ENCODE peak calls at places on chromosomes 5 and 9, in eight cellular contexts. A is IMR-90, M is skeletal muscle cell, N is NCI-H1092 treated with DMSO at 0.1 percent for 48 hours, V is OCI-LY7, R is GM23338, C is NB4, H is T-helper 22 cell. Z is an unnamed sample.

GRCh38 chr5:171275822-171276544 is 33.1 kb upstream of the TLX3 start:
- DNase-seq in M (no peak), A (no peak), C (no peak), V (no peak), R (no peak), H (no peak), N (peak; percentile 1), Z (no peak)

GRCh38 chr5:38634961-38635369 is 78.5 kb upstream of the LIFR start:
- DNase-seq in M (no peak), C (no peak), H (no peak), A (no peak), R (no peak), N (no peak), V (no peak), Z (no peak)

GRCh38 chr9:93123561-93124283 is 10.3 kb downstream of the NINJ1 start:
- DNase-seq in H (no peak), V (no peak), M (no peak), C (no peak), A (no peak), N (no peak), R (no peak), Z (no peak)

GRCh38 chr9:94757158-94757557 is 30.7 kb downstream of the AOPEP start:
- DNase-seq in H (no peak), N (no peak), C (no peak), V (no peak), R (no peak), M (no peak), A (peak; percentile 62), Z (no peak)

GRCh38 chr9:116855881-116856662 is 169.0 kb downstream of the TRIM32 start:
- DNase-seq in C (no peak), M (no peak), A (no peak), N (no peak), H (no peak), R (no peak), V (no peak), Z (no peak)

GRCh38 chr5:134072471-134073220 is 41.8 kb upstream of the TCF7 start:
- DNase-seq in H (no peak), C (no peak), N (no peak), A (no peak), R (no peak), M (no peak), V (no peak), Z (no peak)

GRCh38 chr5:1006656-1007071 is 1.9 kb upstream of the NKD2 start:
- DNase-seq in V (no peak), M (no peak), N (no peak), H (no peak), C (no peak), R (no peak), A (no peak), Z (no peak)

GRCh38 chr5:1401681-1402096 is 43.6 kb downstream of the SLC6A3 start:
- DNase-seq in M (no peak), N (peak; percentile 13), H (no peak), V (no peak), A (no peak), C (no peak), R (no peak), Z (peak; percentile 16)

GRCh38 chr9:114366334-114367128 is 21.3 kb downstream of the AKNA start:
- DNase-seq in M (peak; percentile 77), N (no peak), A (peak; percentile 92), V (peak; percentile 68), C (peak; percentile 84), R (no peak), H (peak; percentile 30), Z (no peak)

GRCh38 chr9:114434878-114435311 is 47.1 kb upstream of the AKNA start:
- DNase-seq in H (no peak), A (peak; percentile 37), C (peak; percentile 55), V (peak; percentile 57), M (no peak), N (peak; percentile 78), R (peak; percentile 87), Z (peak; percentile 62)

GRCh38 chr5:1288439-1289335 is 6.2 kb downstream of the TERT start:
- DNase-seq in V (no peak), N (no peak), R (no peak), M (no peak), H (no peak), A (no peak), C (no peak), Z (no peak)

GRCh38 chr5:150377964-150378694 is 20.6 kb downstream of the TCOF1 start:
- DNase-seq in V (no peak), N (no peak), M (peak; percentile 83), A (peak; percentile 99), C (no peak), R (no peak), H (no peak), Z (no peak)

GRCh38 chr9:123724211-123724831 is 205.6 kb downstream of the DENND1A start:
- DNase-seq in H (no peak), M (no peak), A (peak; percentile 57), N (peak; percentile 24), V (no peak), R (peak; percentile 13), C (no peak), Z (no peak)

GRCh38 chr5:16709691-16710420 is 93.1 kb upstream of the RETREG1 start:
- DNase-seq in N (no peak), M (no peak), V (no peak), C (no peak), H (no peak), A (peak; percentile 48), R (no peak), Z (no peak)

GRCh38 chr9:83920469-83920941 is 727 bp downstream of the KIF27 start:
- DNase-seq in N (peak; percentile 62), M (no peak), R (peak; percentile 82), C (no peak), V (no peak), H (no peak), A (peak; percentile 38), Z (no peak)

GRCh38 chr9:135614821-135615665 is 24.3 kb downstream of the GLT6D1 start:
- DNase-seq in H (no peak), N (no peak), R (no peak), M (no peak), V (no peak), C (no peak), A (no peak), Z (no peak)

GRCh38 chr9:136511670-136512592 is 29.1 kb upstream of the SEC16A start:
- DNase-seq in H (no peak), C (no peak), R (no peak), M (no peak), N (no peak), V (no peak), A (no peak), Z (no peak)

GRCh38 chr9:121985792-121986494 is 107.2 kb downstream of the TTLL11 start:
- DNase-seq in R (peak; percentile 31), N (no peak), M (no peak), V (no peak), A (no peak), H (no peak), C (no peak), Z (no peak)

GRCh38 chr5:170631471-170632195 is 127.8 kb downstream of the KCNIP1 start:
- DNase-seq in H (no peak), N (no peak), R (peak; percentile 72), V (no peak), A (no peak), M (no peak), C (no peak), Z (peak; percentile 79)

GRCh38 chr9:128203842-128204551 is 818 bp downstream of the DNM1 start:
- DNase-seq in H (no peak), M (no peak), R (peak; percentile 74), V (no peak), C (peak; percentile 83), N (peak; percentile 68), A (peak; percentile 47), Z (peak; percentile 80)

GRCh38 chr5:53038196-53038847 is 49.2 kb downstream of the ITGA2 start:
- DNase-seq in M (no peak), V (no peak), H (no peak), R (no peak), N (no peak), A (no peak), C (no peak), Z (no peak)

GRCh38 chr9:128628471-128629048 is 28.1 kb downstream of the DYNC2I2 start:
- DNase-seq in H (no peak), N (no peak), M (no peak), A (no peak), R (no peak), V (no peak), C (no peak), Z (peak; percentile 34)

GRCh38 chr5:140725799-140726471 is 25.7 kb downstream of the ZMAT2 start:
- DNase-seq in M (peak; percentile 58), H (peak; percentile 47), R (peak; percentile 90), C (peak; percentile 90), N (no peak), A (peak; percentile 94), V (no peak), Z (peak; percentile 88)

Z was measured in neural progenitor cell.